ENCODE peak calls at places on chromosomes 13 and 19, in nine cellular contexts. One of them, this sample, is unnamed.

GRCh38 chr19:1857648-1858326 is 5.6 kb downstream of the KLF16 start:
- DNase-seq in activated CD4-positive, CD25-positive, alpha-beta regulatory T cell: no peak
- DNase-seq in osteoblast: no peak
- DNase-seq in stimulated activated CD4-positive, alpha-beta T cell treated with anti-CD3 and anti-CD28 coated beads, TNF-alpha, amount 100 ng/mL, for 1 hour: no peak
- DNase-seq in nephron progenitor cell: no peak
- DNase-seq in heart left ventricle: peak
- DNase-seq in effector memory CD4-positive, alpha-beta T cell: no peak
- DNase-seq in fibroblast of villous mesenchyme: no peak
- DNase-seq in astrocyte of the spinal cord: no peak
- DNase-seq in this sample: no peak

GRCh38 chr13:111978536-111978935 is 88.4 kb upstream of the SOX1 start:
- DNase-seq in activated CD4-positive, CD25-positive, alpha-beta regulatory T cell: no peak
- DNase-seq in osteoblast: no peak
- DNase-seq in stimulated activated CD4-positive, alpha-beta T cell treated with anti-CD3 and anti-CD28 coated beads, TNF-alpha, amount 100 ng/mL, for 1 hour: no peak
- DNase-seq in nephron progenitor cell: no peak
- DNase-seq in heart left ventricle: no peak
- DNase-seq in effector memory CD4-positive, alpha-beta T cell: no peak
- DNase-seq in fibroblast of villous mesenchyme: no peak
- DNase-seq in astrocyte of the spinal cord: no peak
- DNase-seq in this sample: no peak

GRCh38 chr19:383922-384800 is 24.8 kb downstream of the C2CD4C start:
- DNase-seq in activated CD4-positive, CD25-positive, alpha-beta regulatory T cell: no peak
- DNase-seq in osteoblast: peak
- DNase-seq in stimulated activated CD4-positive, alpha-beta T cell treated with anti-CD3 and anti-CD28 coated beads, TNF-alpha, amount 100 ng/mL, for 1 hour: no peak
- DNase-seq in nephron progenitor cell: peak
- DNase-seq in heart left ventricle: no peak
- DNase-seq in effector memory CD4-positive, alpha-beta T cell: no peak
- DNase-seq in fibroblast of villous mesenchyme: peak
- DNase-seq in astrocyte of the spinal cord: no peak
- DNase-seq in this sample: peak

GRCh38 chr13:20126460-20127262 is 34.2 kb downstream of the GJA3 start:
- DNase-seq in activated CD4-positive, CD25-positive, alpha-beta regulatory T cell: no peak
- DNase-seq in osteoblast: no peak
- DNase-seq in stimulated activated CD4-positive, alpha-beta T cell treated with anti-CD3 and anti-CD28 coated beads, TNF-alpha, amount 100 ng/mL, for 1 hour: no peak
- DNase-seq in nephron progenitor cell: no peak
- DNase-seq in heart left ventricle: peak
- DNase-seq in effector memory CD4-positive, alpha-beta T cell: no peak
- DNase-seq in fibroblast of villous mesenchyme: no peak
- DNase-seq in astrocyte of the spinal cord: no peak
- DNase-seq in this sample: no peak

GRCh38 chr13:98014766-98015165 is 61.3 kb downstream of the IPO5 start:
- DNase-seq in activated CD4-positive, CD25-positive, alpha-beta regulatory T cell: no peak
- DNase-seq in osteoblast: no peak
- DNase-seq in stimulated activated CD4-positive, alpha-beta T cell treated with anti-CD3 and anti-CD28 coated beads, TNF-alpha, amount 100 ng/mL, for 1 hour: no peak
- DNase-seq in nephron progenitor cell: no peak
- DNase-seq in heart left ventricle: no peak
- DNase-seq in effector memory CD4-positive, alpha-beta T cell: no peak
- DNase-seq in fibroblast of villous mesenchyme: peak
- DNase-seq in astrocyte of the spinal cord: peak
- DNase-seq in this sample: no peak

GRCh38 chr19:38831142-38831605 is 420 bp downstream of the ECH1 start:
- DNase-seq in activated CD4-positive, CD25-positive, alpha-beta regulatory T cell: no peak
- DNase-seq in osteoblast: peak
- DNase-seq in stimulated activated CD4-positive, alpha-beta T cell treated with anti-CD3 and anti-CD28 coated beads, TNF-alpha, amount 100 ng/mL, for 1 hour: no peak
- DNase-seq in nephron progenitor cell: peak
- DNase-seq in heart left ventricle: peak
- DNase-seq in effector memory CD4-positive, alpha-beta T cell: no peak
- DNase-seq in fibroblast of villous mesenchyme: peak
- DNase-seq in astrocyte of the spinal cord: peak
- DNase-seq in this sample: no peak

GRCh38 chr13:28089065-28089464 is 11.3 kb downstream of the FLT3 start:
- DNase-seq in activated CD4-positive, CD25-positive, alpha-beta regulatory T cell: no peak
- DNase-seq in osteoblast: no peak
- DNase-seq in stimulated activated CD4-positive, alpha-beta T cell treated with anti-CD3 and anti-CD28 coated beads, TNF-alpha, amount 100 ng/mL, for 1 hour: no peak
- DNase-seq in nephron progenitor cell: no peak
- DNase-seq in heart left ventricle: no peak
- DNase-seq in effector memory CD4-positive, alpha-beta T cell: no peak
- DNase-seq in fibroblast of villous mesenchyme: no peak
- DNase-seq in astrocyte of the spinal cord: no peak
- DNase-seq in this sample: no peak

GRCh38 chr13:79861731-79862130 is 380.8 kb downstream of the NDFIP2 start:
- DNase-seq in activated CD4-positive, CD25-positive, alpha-beta regulatory T cell: no peak
- DNase-seq in osteoblast: no peak
- DNase-seq in stimulated activated CD4-positive, alpha-beta T cell treated with anti-CD3 and anti-CD28 coated beads, TNF-alpha, amount 100 ng/mL, for 1 hour: no peak
- DNase-seq in nephron progenitor cell: no peak
- DNase-seq in heart left ventricle: no peak
- DNase-seq in effector memory CD4-positive, alpha-beta T cell: no peak
- DNase-seq in fibroblast of villous mesenchyme: no peak
- DNase-seq in astrocyte of the spinal cord: no peak
- DNase-seq in this sample: no peak

GRCh38 chr13:114339779-114340534 is 25.7 kb downstream of the CHAMP1 start:
- DNase-seq in activated CD4-positive, CD25-positive, alpha-beta regulatory T cell: no peak
- DNase-seq in osteoblast: peak
- DNase-seq in stimulated activated CD4-positive, alpha-beta T cell treated with anti-CD3 and anti-CD28 coated beads, TNF-alpha, amount 100 ng/mL, for 1 hour: no peak
- DNase-seq in nephron progenitor cell: no peak
- DNase-seq in heart left ventricle: no peak
- DNase-seq in effector memory CD4-positive, alpha-beta T cell: peak
- DNase-seq in fibroblast of villous mesenchyme: peak
- DNase-seq in astrocyte of the spinal cord: peak
- DNase-seq in this sample: peak

GRCh38 chr13:110615005-110615321 is 382 bp upstream of the NAXD start:
- DNase-seq in activated CD4-positive, CD25-positive, alpha-beta regulatory T cell: no peak
- DNase-seq in osteoblast: no peak
- DNase-seq in stimulated activated CD4-positive, alpha-beta T cell treated with anti-CD3 and anti-CD28 coated beads, TNF-alpha, amount 100 ng/mL, for 1 hour: no peak
- DNase-seq in nephron progenitor cell: no peak
- DNase-seq in heart left ventricle: no peak
- DNase-seq in effector memory CD4-positive, alpha-beta T cell: no peak
- DNase-seq in fibroblast of villous mesenchyme: no peak
- DNase-seq in astrocyte of the spinal cord: no peak
- DNase-seq in this sample: no peak

GRCh38 chr13:45584816-45585215 is 30.7 kb downstream of the ERICH6B start:
- DNase-seq in activated CD4-positive, CD25-positive, alpha-beta regulatory T cell: no peak
- DNase-seq in osteoblast: no peak
- DNase-seq in stimulated activated CD4-positive, alpha-beta T cell treated with anti-CD3 and anti-CD28 coated beads, TNF-alpha, amount 100 ng/mL, for 1 hour: no peak
- DNase-seq in nephron progenitor cell: no peak
- DNase-seq in heart left ventricle: no peak
- DNase-seq in effector memory CD4-positive, alpha-beta T cell: no peak
- DNase-seq in fibroblast of villous mesenchyme: peak
- DNase-seq in astrocyte of the spinal cord: no peak
- DNase-seq in this sample: no peak

GRCh38 chr19:4456566-4456842 is 1.1 kb downstream of the UBXN6 start:
- DNase-seq in activated CD4-positive, CD25-positive, alpha-beta regulatory T cell: no peak
- DNase-seq in osteoblast: peak
- DNase-seq in stimulated activated CD4-positive, alpha-beta T cell treated with anti-CD3 and anti-CD28 coated beads, TNF-alpha, amount 100 ng/mL, for 1 hour: no peak
- DNase-seq in nephron progenitor cell: peak
- DNase-seq in heart left ventricle: no peak
- DNase-seq in effector memory CD4-positive, alpha-beta T cell: no peak
- DNase-seq in fibroblast of villous mesenchyme: peak
- DNase-seq in astrocyte of the spinal cord: peak
- DNase-seq in this sample: peak

GRCh38 chr13:50435011-50435410 is 408.5 kb downstream of the DLEU7 start:
- DNase-seq in activated CD4-positive, CD25-positive, alpha-beta regulatory T cell: no peak
- DNase-seq in osteoblast: no peak
- DNase-seq in stimulated activated CD4-positive, alpha-beta T cell treated with anti-CD3 and anti-CD28 coated beads, TNF-alpha, amount 100 ng/mL, for 1 hour: no peak
- DNase-seq in nephron progenitor cell: no peak
- DNase-seq in heart left ventricle: no peak
- DNase-seq in effector memory CD4-positive, alpha-beta T cell: no peak
- DNase-seq in fibroblast of villous mesenchyme: no peak
- DNase-seq in astrocyte of the spinal cord: no peak
- DNase-seq in this sample: no peak

GRCh38 chr13:108227651-108228272 is 9.6 kb downstream of the ABHD13 start:
- DNase-seq in activated CD4-positive, CD25-positive, alpha-beta regulatory T cell: no peak
- DNase-seq in osteoblast: no peak
- DNase-seq in stimulated activated CD4-positive, alpha-beta T cell treated with anti-CD3 and anti-CD28 coated beads, TNF-alpha, amount 100 ng/mL, for 1 hour: no peak
- DNase-seq in nephron progenitor cell: peak
- DNase-seq in heart left ventricle: no peak
- DNase-seq in effector memory CD4-positive, alpha-beta T cell: no peak
- DNase-seq in fibroblast of villous mesenchyme: peak
- DNase-seq in astrocyte of the spinal cord: peak
- DNase-seq in this sample: no peak

GRCh38 chr13:76980075-76980718 is 11.7 kb upstream of the CLN5 start:
- DNase-seq in activated CD4-positive, CD25-positive, alpha-beta regulatory T cell: peak
- DNase-seq in osteoblast: peak
- DNase-seq in stimulated activated CD4-positive, alpha-beta T cell treated with anti-CD3 and anti-CD28 coated beads, TNF-alpha, amount 100 ng/mL, for 1 hour: peak
- DNase-seq in nephron progenitor cell: peak
- DNase-seq in heart left ventricle: peak
- DNase-seq in effector memory CD4-positive, alpha-beta T cell: peak
- DNase-seq in fibroblast of villous mesenchyme: peak
- DNase-seq in astrocyte of the spinal cord: peak
- DNase-seq in this sample: peak

GRCh38 chr13:78601124-78601885 is 2.0 kb downstream of the POU4F1 start:
- DNase-seq in activated CD4-positive, CD25-positive, alpha-beta regulatory T cell: no peak
- DNase-seq in osteoblast: peak
- DNase-seq in stimulated activated CD4-positive, alpha-beta T cell treated with anti-CD3 and anti-CD28 coated beads, TNF-alpha, amount 100 ng/mL, for 1 hour: no peak
- DNase-seq in nephron progenitor cell: no peak
- DNase-seq in heart left ventricle: no peak
- DNase-seq in effector memory CD4-positive, alpha-beta T cell: no peak
- DNase-seq in fibroblast of villous mesenchyme: peak
- DNase-seq in astrocyte of the spinal cord: no peak
- DNase-seq in this sample: peak

GRCh38 chr19:3986260-3987041 is 1.2 kb upstream of the EEF2 start:
- DNase-seq in activated CD4-positive, CD25-positive, alpha-beta regulatory T cell: no peak
- DNase-seq in osteoblast: peak
- DNase-seq in stimulated activated CD4-positive, alpha-beta T cell treated with anti-CD3 and anti-CD28 coated beads, TNF-alpha, amount 100 ng/mL, for 1 hour: no peak
- DNase-seq in nephron progenitor cell: peak
- DNase-seq in heart left ventricle: peak
- DNase-seq in effector memory CD4-positive, alpha-beta T cell: no peak
- DNase-seq in fibroblast of villous mesenchyme: peak
- DNase-seq in astrocyte of the spinal cord: peak
- DNase-seq in this sample: peak

GRCh38 chr19:33841685-33842084 is 45.0 kb downstream of the KCTD15 start:
- DNase-seq in activated CD4-positive, CD25-positive, alpha-beta regulatory T cell: no peak
- DNase-seq in osteoblast: no peak
- DNase-seq in stimulated activated CD4-positive, alpha-beta T cell treated with anti-CD3 and anti-CD28 coated beads, TNF-alpha, amount 100 ng/mL, for 1 hour: no peak
- DNase-seq in nephron progenitor cell: no peak
- DNase-seq in heart left ventricle: no peak
- DNase-seq in effector memory CD4-positive, alpha-beta T cell: no peak
- DNase-seq in fibroblast of villous mesenchyme: no peak
- DNase-seq in astrocyte of the spinal cord: no peak
- DNase-seq in this sample: no peak

GRCh38 chr19:56066152-56067023 is 54.7 kb downstream of the ZNF787 start:
- DNase-seq in activated CD4-positive, CD25-positive, alpha-beta regulatory T cell: peak
- DNase-seq in osteoblast: peak
- DNase-seq in stimulated activated CD4-positive, alpha-beta T cell treated with anti-CD3 and anti-CD28 coated beads, TNF-alpha, amount 100 ng/mL, for 1 hour: peak
- DNase-seq in nephron progenitor cell: peak
- DNase-seq in heart left ventricle: peak
- DNase-seq in effector memory CD4-positive, alpha-beta T cell: peak
- DNase-seq in fibroblast of villous mesenchyme: peak
- DNase-seq in astrocyte of the spinal cord: peak
- DNase-seq in this sample: peak

GRCh38 chr19:6736917-6737283 is 480 bp downstream of the GPR108 start:
- DNase-seq in activated CD4-positive, CD25-positive, alpha-beta regulatory T cell: no peak
- DNase-seq in osteoblast: no peak
- DNase-seq in stimulated activated CD4-positive, alpha-beta T cell treated with anti-CD3 and anti-CD28 coated beads, TNF-alpha, amount 100 ng/mL, for 1 hour: no peak
- DNase-seq in nephron progenitor cell: no peak
- DNase-seq in heart left ventricle: no peak
- DNase-seq in effector memory CD4-positive, alpha-beta T cell: no peak
- DNase-seq in fibroblast of villous mesenchyme: no peak
- DNase-seq in astrocyte of the spinal cord: no peak
- DNase-seq in this sample: no peak

GRCh38 chr13:98252931-98253470 is 75.9 kb upstream of the RNF113B start:
- DNase-seq in activated CD4-positive, CD25-positive, alpha-beta regulatory T cell: no peak
- DNase-seq in osteoblast: peak
- DNase-seq in stimulated activated CD4-positive, alpha-beta T cell treated with anti-CD3 and anti-CD28 coated beads, TNF-alpha, amount 100 ng/mL, for 1 hour: no peak
- DNase-seq in nephron progenitor cell: no peak
- DNase-seq in heart left ventricle: no peak
- DNase-seq in effector memory CD4-positive, alpha-beta T cell: no peak
- DNase-seq in fibroblast of villous mesenchyme: peak
- DNase-seq in astrocyte of the spinal cord: peak
- DNase-seq in this sample: no peak

GRCh38 chr19:35116085-35116801 is 620 bp downstream of the FXYD3 start:
- DNase-seq in activated CD4-positive, CD25-positive, alpha-beta regulatory T cell: no peak
- DNase-seq in osteoblast: no peak
- DNase-seq in stimulated activated CD4-positive, alpha-beta T cell treated with anti-CD3 and anti-CD28 coated beads, TNF-alpha, amount 100 ng/mL, for 1 hour: no peak
- DNase-seq in nephron progenitor cell: no peak
- DNase-seq in heart left ventricle: no peak
- DNase-seq in effector memory CD4-positive, alpha-beta T cell: no peak
- DNase-seq in fibroblast of villous mesenchyme: no peak
- DNase-seq in astrocyte of the spinal cord: no peak
- DNase-seq in this sample: no peak

GRCh38 chr13:97359181-97360057 is 74.5 kb upstream of the RAP2A start:
- DNase-seq in activated CD4-positive, CD25-positive, alpha-beta regulatory T cell: peak
- DNase-seq in osteoblast: peak
- DNase-seq in stimulated activated CD4-positive, alpha-beta T cell treated with anti-CD3 and anti-CD28 coated beads, TNF-alpha, amount 100 ng/mL, for 1 hour: no peak
- DNase-seq in nephron progenitor cell: peak
- DNase-seq in heart left ventricle: peak
- DNase-seq in effector memory CD4-positive, alpha-beta T cell: peak
- DNase-seq in fibroblast of villous mesenchyme: peak
- DNase-seq in astrocyte of the spinal cord: peak
- DNase-seq in this sample: peak

GRCh38 chr19:52453324-52454094 is at the start of gene ZNF578:
- DNase-seq in activated CD4-positive, CD25-positive, alpha-beta regulatory T cell: peak
- DNase-seq in osteoblast: peak
- DNase-seq in stimulated activated CD4-positive, alpha-beta T cell treated with anti-CD3 and anti-CD28 coated beads, TNF-alpha, amount 100 ng/mL, for 1 hour: peak
- DNase-seq in nephron progenitor cell: peak
- DNase-seq in heart left ventricle: peak
- DNase-seq in effector memory CD4-positive, alpha-beta T cell: peak
- DNase-seq in fibroblast of villous mesenchyme: peak
- DNase-seq in astrocyte of the spinal cord: peak
- DNase-seq in this sample: peak

GRCh38 chr13:70098669-70099068 is 9.0 kb upstream of the ATXN8OS start:
- DNase-seq in activated CD4-positive, CD25-positive, alpha-beta regulatory T cell: no peak
- DNase-seq in osteoblast: peak
- DNase-seq in stimulated activated CD4-positive, alpha-beta T cell treated with anti-CD3 and anti-CD28 coated beads, TNF-alpha, amount 100 ng/mL, for 1 hour: no peak
- DNase-seq in nephron progenitor cell: no peak
- DNase-seq in heart left ventricle: no peak
- DNase-seq in effector memory CD4-positive, alpha-beta T cell: no peak
- DNase-seq in fibroblast of villous mesenchyme: no peak
- DNase-seq in astrocyte of the spinal cord: peak
- DNase-seq in this sample: no peak

GRCh38 chr13:42041017-42041683 is 7.3 kb upstream of the DGKH start:
- DNase-seq in activated CD4-positive, CD25-positive, alpha-beta regulatory T cell: no peak
- DNase-seq in osteoblast: peak
- DNase-seq in stimulated activated CD4-positive, alpha-beta T cell treated with anti-CD3 and anti-CD28 coated beads, TNF-alpha, amount 100 ng/mL, for 1 hour: no peak
- DNase-seq in nephron progenitor cell: peak
- DNase-seq in heart left ventricle: peak
- DNase-seq in effector memory CD4-positive, alpha-beta T cell: no peak
- DNase-seq in fibroblast of villous mesenchyme: peak
- DNase-seq in astrocyte of the spinal cord: peak
- DNase-seq in this sample: peak

GRCh38 chr19:10817291-10818038 is 18.5 kb downstream of the TMED1 start:
- DNase-seq in activated CD4-positive, CD25-positive, alpha-beta regulatory T cell: no peak
- DNase-seq in osteoblast: peak
- DNase-seq in stimulated activated CD4-positive, alpha-beta T cell treated with anti-CD3 and anti-CD28 coated beads, TNF-alpha, amount 100 ng/mL, for 1 hour: no peak
- DNase-seq in nephron progenitor cell: no peak
- DNase-seq in heart left ventricle: no peak
- DNase-seq in effector memory CD4-positive, alpha-beta T cell: no peak
- DNase-seq in fibroblast of villous mesenchyme: peak
- DNase-seq in astrocyte of the spinal cord: peak
- DNase-seq in this sample: no peak

GRCh38 chr13:106617561-106617960 is 49.6 kb upstream of the ARGLU1 start:
- DNase-seq in activated CD4-positive, CD25-positive, alpha-beta regulatory T cell: no peak
- DNase-seq in osteoblast: peak
- DNase-seq in stimulated activated CD4-positive, alpha-beta T cell treated with anti-CD3 and anti-CD28 coated beads, TNF-alpha, amount 100 ng/mL, for 1 hour: no peak
- DNase-seq in nephron progenitor cell: no peak
- DNase-seq in heart left ventricle: no peak
- DNase-seq in effector memory CD4-positive, alpha-beta T cell: no peak
- DNase-seq in fibroblast of villous mesenchyme: no peak
- DNase-seq in astrocyte of the spinal cord: peak
- DNase-seq in this sample: no peak

GRCh38 chr13:20414475-20415287 is 111.0 kb downstream of the CRYL1 start:
- DNase-seq in activated CD4-positive, CD25-positive, alpha-beta regulatory T cell: no peak
- DNase-seq in osteoblast: peak
- DNase-seq in stimulated activated CD4-positive, alpha-beta T cell treated with anti-CD3 and anti-CD28 coated beads, TNF-alpha, amount 100 ng/mL, for 1 hour: no peak
- DNase-seq in nephron progenitor cell: peak
- DNase-seq in heart left ventricle: no peak
- DNase-seq in effector memory CD4-positive, alpha-beta T cell: no peak
- DNase-seq in fibroblast of villous mesenchyme: no peak
- DNase-seq in astrocyte of the spinal cord: no peak
- DNase-seq in this sample: peak

GRCh38 chr13:27636624-27637288 is 15.1 kb downstream of the POLR1D start:
- DNase-seq in activated CD4-positive, CD25-positive, alpha-beta regulatory T cell: no peak
- DNase-seq in osteoblast: no peak
- DNase-seq in stimulated activated CD4-positive, alpha-beta T cell treated with anti-CD3 and anti-CD28 coated beads, TNF-alpha, amount 100 ng/mL, for 1 hour: no peak
- DNase-seq in nephron progenitor cell: no peak
- DNase-seq in heart left ventricle: no peak
- DNase-seq in effector memory CD4-positive, alpha-beta T cell: no peak
- DNase-seq in fibroblast of villous mesenchyme: no peak
- DNase-seq in astrocyte of the spinal cord: peak
- DNase-seq in this sample: no peak

This sample was measured in retina.